ENCODE peak calls at places on chromosomes 1 and 21, in four cellular contexts. N, O, X and W are unnamed samples.
A peak's percentile ranks its signal among the peaks of the same experiment; 100 is the strongest.

GRCh38 chr1:241985787-241986186 is 13.1 kb downstream of the MAP1LC3C start:
- DNase-seq in O (no peak), X (peak; percentile 40), N (peak; percentile 30), W (peak; percentile 59)

GRCh38 chr1:243926299-243926698 is 76.3 kb upstream of the AKT3 start:
- DNase-seq in X (no peak), N (no peak), O (no peak), W (no peak)

GRCh38 chr1:9280015-9280860 is 12.5 kb upstream of the SPSB1 start:
- DNase-seq in O (peak; percentile 88), X (peak; percentile 88), N (peak; percentile 55), W (peak; percentile 56)

GRCh38 chr1:216614011-216614934 is 109.0 kb downstream of the ESRRG start:
- DNase-seq in X (no peak), O (no peak), N (no peak), W (no peak)

GRCh38 chr1:178330153-178330552 is 166.6 kb downstream of the CLEC20A start:
- DNase-seq in O (no peak), X (peak; percentile 47), N (no peak), W (no peak)

GRCh38 chr1:54809496-54810074 is 8.5 kb upstream of the TTC22 start:
- DNase-seq in O (no peak), X (no peak), N (peak; percentile 26), W (no peak)

GRCh38 chr1:207312604-207312920 is 8.9 kb upstream of the CD55 start:
- DNase-seq in X (no peak), O (no peak), N (no peak), W (no peak)

GRCh38 chr1:208055535-208055934 is 144.6 kb upstream of the CD34 start:
- DNase-seq in N (no peak), X (no peak), O (no peak), W (no peak)

GRCh38 chr1:159171254-159171687 is at the start of gene CADM3:
- DNase-seq in N (no peak), X (no peak), O (peak; percentile 56), W (peak; percentile 49)

GRCh38 chr1:202107801-202108731 is 14.7 kb upstream of the GPR37L1 start:
- DNase-seq in X (peak; percentile 60), N (peak; percentile 87), O (no peak), W (peak; percentile 83)

GRCh38 chr1:36994863-36995262 is 39.5 kb downstream of the GRIK3 start:
- DNase-seq in X (no peak), N (no peak), O (no peak), W (no peak)
- H3K4me1 ChIP-seq in X (no peaks in the 10 kb centered on the region), N (no peaks in the 10 kb centered on the region), O (no peaks in the 10 kb centered on the region), W (no peaks in the 10 kb centered on the region)

DNA sequence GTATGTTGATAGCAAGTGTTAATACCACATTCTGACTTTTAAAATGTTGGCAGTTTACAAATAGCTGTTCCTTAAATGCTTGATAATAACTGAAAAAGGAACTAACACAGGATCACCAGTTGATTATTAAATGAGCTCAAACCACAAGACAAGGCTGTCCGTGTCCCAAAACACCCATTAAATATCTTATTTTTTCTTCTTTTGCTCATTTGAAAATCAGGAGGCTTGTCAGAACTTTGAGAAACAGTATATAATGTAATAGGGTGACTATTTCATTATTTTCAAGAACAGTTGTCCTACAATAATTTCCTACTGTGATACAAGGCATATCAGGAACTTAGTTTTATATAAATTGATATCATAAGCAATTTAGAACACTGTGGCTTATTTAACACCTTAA is 2.7 kb downstream of the CDKN2C start:
- DNase-seq in N (no peak), X (peak; percentile 13), O (no peak), W (no peak)
- H3K4me3 ChIP-seq in N (no peak overlapping the region), X (no peak overlapping the region), O (peak overlapping the region; percentile 89), W (no peak overlapping the region)

GRCh38 chr1:2962946-2963345 is 58.3 kb upstream of the ACTRT2 start:
- DNase-seq in N (no peak), X (no peak), O (no peak), W (no peak)

GRCh38 chr1:2962541-2962940 is 58.7 kb upstream of the ACTRT2 start:
- DNase-seq in X (no peak), N (no peak), O (no peak), W (no peak)

GRCh38 chr1:2962061-2962460 is 59.2 kb upstream of the ACTRT2 start:
- DNase-seq in N (no peak), O (no peak), X (no peak), W (no peak)

GRCh38 chr1:2961661-2962060 is 59.6 kb upstream of the ACTRT2 start:
- DNase-seq in N (no peak), O (no peak), X (no peak), W (no peak)

DNA sequence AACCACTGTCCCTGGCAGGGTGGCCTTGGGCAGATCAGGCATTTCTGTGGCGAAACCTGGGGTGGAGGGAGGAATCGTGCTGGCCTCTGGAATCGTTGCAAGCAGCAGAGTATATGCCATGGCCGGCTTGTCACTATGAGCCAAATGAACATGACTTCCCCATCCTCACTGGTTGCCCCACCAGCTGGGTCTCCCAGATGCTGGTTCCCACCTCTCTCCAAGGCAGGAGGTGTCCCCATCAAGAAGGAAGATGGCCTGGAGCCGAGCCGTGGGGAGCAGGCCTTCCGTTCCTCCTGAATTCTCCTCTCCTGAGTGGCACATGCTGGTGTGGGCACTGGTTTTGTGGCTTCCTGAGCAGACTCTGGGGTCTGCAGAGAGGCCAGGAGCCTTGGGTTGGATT is 60.2 kb upstream of the ACTRT2 start:
- DNase-seq in O (peak; percentile 19), N (no peak), X (no peak), W (no peak)
- H3K9me3 ChIP-seq in O (peaks cover 23% of the 10 kb centered on the region), N (peaks cover 22% of the 10 kb centered on the region), X (peaks cover 51% of the 10 kb centered on the region), W (peaks cover 14% of the 10 kb centered on the region)

GRCh38 chr21:35508389-35508888 is 459.3 kb upstream of the RUNX1 start:
- DNase-seq in N (peak; percentile 43), X (peak; percentile 56), O (peak; percentile 71), W (peak; percentile 45)
- H3K4me1 ChIP-seq in N (peaks cover 15% of the 10 kb centered on the region), X (peaks cover 22% of the 10 kb centered on the region), O (peaks cover 7% of the 10 kb centered on the region), W (no peaks in the 10 kb centered on the region)

GRCh38 chr1:10451286-10451685 is 1.5 kb downstream of the CORT start:
- DNase-seq in X (no peak), O (no peak), N (no peak), W (no peak)
- H3K4me3 ChIP-seq in X (no peak overlapping the region), O (no peak overlapping the region), N (no peak overlapping the region), W (no peak overlapping the region)

GRCh38 chr1:4267381-4268261 is 367.5 kb upstream of the C1orf174 start:
- DNase-seq in X (no peak), O (no peak), N (no peak), W (no peak)
- H3K9me3 ChIP-seq in X (peaks cover 22% of the 10 kb centered on the region), O (no peaks in the 10 kb centered on the region), N (no peaks in the 10 kb centered on the region), W (no peaks in the 10 kb centered on the region)